ENCODE peak calls at places on chromosomes 4 and X, in six cellular contexts. One of them, this sample, is unnamed.

GRCh38 chrX:40109288-40110008 is 11.7 kb upstream of the BCOR start:
- DNase-seq in NB4: peak; percentile 76
- DNase-seq in HepG2: peak; percentile 49
- DNase-seq in A549: peak; percentile 80
- DNase-seq in K562: peak; percentile 57
- DNase-seq in GM12878: no peak
- DNase-seq in this sample: peak; percentile 35

GRCh38 chr4:148435654-148436406 is 6.4 kb downstream of the NR3C2 start:
- DNase-seq in NB4: no peak
- DNase-seq in HepG2: no peak
- DNase-seq in A549: no peak
- DNase-seq in K562: no peak
- DNase-seq in GM12878: no peak
- DNase-seq in this sample: no peak

GRCh38 chr4:8657381-8657776 is 64.8 kb downstream of the CPZ start:
- DNase-seq in NB4: no peak
- DNase-seq in HepG2: no peak
- DNase-seq in A549: no peak
- DNase-seq in K562: no peak
- DNase-seq in GM12878: no peak
- DNase-seq in this sample: no peak

GRCh38 chrX:21479695-21480280 is 105.6 kb downstream of the CNKSR2 start:
- DNase-seq in NB4: peak; percentile 67
- DNase-seq in HepG2: peak; percentile 48
- DNase-seq in A549: peak; percentile 67
- DNase-seq in K562: no peak
- DNase-seq in GM12878: no peak
- DNase-seq in this sample: peak; percentile 49

GRCh38 chrX:45667666-45668065 is 467.0 kb upstream of the DIPK2B start:
- DNase-seq in NB4: no peak
- DNase-seq in HepG2: no peak
- DNase-seq in A549: no peak
- DNase-seq in K562: no peak
- DNase-seq in GM12878: no peak
- DNase-seq in this sample: peak; percentile 1

GRCh38 chr4:126465341-126465740 is 1150.6 kb downstream of the FAT4 start:
- DNase-seq in NB4: no peak
- DNase-seq in HepG2: no peak
- DNase-seq in A549: no peak
- DNase-seq in K562: no peak
- DNase-seq in GM12878: no peak
- DNase-seq in this sample: no peak

GRCh38 chr4:86942185-86942666 is 7.4 kb downstream of the AFF1 start:
- DNase-seq in NB4: peak; percentile 34
- DNase-seq in HepG2: peak; percentile 62
- DNase-seq in A549: no peak
- DNase-seq in K562: peak; percentile 60
- DNase-seq in GM12878: no peak
- DNase-seq in this sample: peak; percentile 71

GRCh38 chr4:76630748-76631147 is 195.7 kb downstream of the SHROOM3 start:
- DNase-seq in NB4: no peak
- DNase-seq in HepG2: no peak
- DNase-seq in A549: no peak
- DNase-seq in K562: no peak
- DNase-seq in GM12878: no peak
- DNase-seq in this sample: no peak

GRCh38 chrX:105307762-105308161 is 87.3 kb upstream of the TEX13A start:
- DNase-seq in NB4: no peak
- DNase-seq in HepG2: no peak
- DNase-seq in A549: no peak
- DNase-seq in K562: no peak
- DNase-seq in GM12878: no peak
- DNase-seq in this sample: no peak

GRCh38 chrX:118823263-118824172 is at the start of gene ZCCHC12:
- DNase-seq in NB4: peak; percentile 85
- DNase-seq in HepG2: peak; percentile 18
- DNase-seq in A549: peak; percentile 26
- DNase-seq in K562: peak; percentile 82
- DNase-seq in GM12878: no peak
- DNase-seq in this sample: peak; percentile 54

GRCh38 chrX:50098749-50099148 is 102.1 kb downstream of the AKAP4 start:
- DNase-seq in NB4: no peak
- DNase-seq in HepG2: no peak
- DNase-seq in A549: no peak
- DNase-seq in K562: no peak
- DNase-seq in GM12878: no peak
- DNase-seq in this sample: no peak

GRCh38 chr4:27684501-27685077 is 823.9 kb downstream of the STIM2 start:
- DNase-seq in NB4: peak; percentile 70
- DNase-seq in HepG2: peak; percentile 44
- DNase-seq in A549: peak; percentile 58
- DNase-seq in K562: no peak
- DNase-seq in GM12878: no peak
- DNase-seq in this sample: peak; percentile 4

GRCh38 chr4:26342328-26343040 is 21.7 kb downstream of the RBPJ start:
- DNase-seq in NB4: peak; percentile 51
- DNase-seq in HepG2: peak; percentile 9
- DNase-seq in A549: no peak
- DNase-seq in K562: peak; percentile 14
- DNase-seq in GM12878: no peak
- DNase-seq in this sample: peak; percentile 35

GRCh38 chr4:80045831-80046230 is 27.2 kb downstream of the ANTXR2 start:
- DNase-seq in NB4: no peak
- DNase-seq in HepG2: no peak
- DNase-seq in A549: no peak
- DNase-seq in K562: no peak
- DNase-seq in GM12878: no peak
- DNase-seq in this sample: peak; percentile 53

GRCh38 chrX:17812763-17813162 is 48.3 kb downstream of the RAI2 start:
- DNase-seq in NB4: peak; percentile 12
- DNase-seq in HepG2: no peak
- DNase-seq in A549: peak; percentile 9
- DNase-seq in K562: peak; percentile 33
- DNase-seq in GM12878: no peak
- DNase-seq in this sample: no peak

GRCh38 chrX:51894697-51895336 is 1.4 kb downstream of the MAGED1 start:
- DNase-seq in NB4: no peak
- DNase-seq in HepG2: no peak
- DNase-seq in A549: no peak
- DNase-seq in K562: no peak
- DNase-seq in GM12878: no peak
- DNase-seq in this sample: peak; percentile 25

GRCh38 chr4:62814510-62815047 is 1594.7 kb downstream of the TECRL start:
- DNase-seq in NB4: peak; percentile 46
- DNase-seq in HepG2: no peak
- DNase-seq in A549: no peak
- DNase-seq in K562: no peak
- DNase-seq in GM12878: no peak
- DNase-seq in this sample: no peak

GRCh38 chr4:106898621-106899230 is 137.4 kb downstream of the DKK2 start:
- DNase-seq in NB4: peak; percentile 69
- DNase-seq in HepG2: peak; percentile 32
- DNase-seq in A549: peak; percentile 44
- DNase-seq in K562: peak; percentile 39
- DNase-seq in GM12878: no peak
- DNase-seq in this sample: peak; percentile 61

GRCh38 chr4:55447826-55448225 is 52.1 kb downstream of the TMEM165 start:
- DNase-seq in NB4: no peak
- DNase-seq in HepG2: no peak
- DNase-seq in A549: no peak
- DNase-seq in K562: no peak
- DNase-seq in GM12878: no peak
- DNase-seq in this sample: peak; percentile 48

DNA sequence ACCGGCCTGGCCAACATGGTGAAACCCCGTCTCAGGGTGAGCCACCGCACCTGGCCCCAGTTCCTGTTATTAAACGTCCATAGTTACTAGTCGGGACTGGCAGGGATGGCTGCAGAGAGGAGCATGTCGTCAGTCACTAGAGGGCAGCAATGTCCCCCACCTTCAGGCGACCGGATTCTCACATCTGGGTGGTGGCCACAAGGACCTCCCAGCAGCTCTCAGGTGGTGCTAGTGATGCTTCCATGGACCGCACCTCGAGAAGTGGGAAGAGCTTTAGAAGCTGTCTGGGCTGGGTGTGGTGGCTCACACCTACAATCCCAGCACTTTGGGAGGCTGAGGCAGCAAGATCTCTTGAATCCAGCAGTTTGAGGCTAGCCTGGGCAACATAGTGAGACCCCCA is 13.3 kb upstream of the IL3RA start:
- DNase-seq in NB4: peak; percentile 84
- DNase-seq in HepG2: peak; percentile 51
- DNase-seq in A549: peak; percentile 84
- DNase-seq in K562: peak; percentile 36
- DNase-seq in GM12878: peak; percentile 55
- DNase-seq in this sample: peak; percentile 72
- TF ChIP-seq MYC in NB4: no peak
- TF ChIP-seq MYC in HepG2: no peak
- TF ChIP-seq MYC in A549: no peak
- TF ChIP-seq MYC in K562: no peak
- TF ChIP-seq MYC in GM12878: no peak
- TF ChIP-seq MYC in this sample: no peak

DNA sequence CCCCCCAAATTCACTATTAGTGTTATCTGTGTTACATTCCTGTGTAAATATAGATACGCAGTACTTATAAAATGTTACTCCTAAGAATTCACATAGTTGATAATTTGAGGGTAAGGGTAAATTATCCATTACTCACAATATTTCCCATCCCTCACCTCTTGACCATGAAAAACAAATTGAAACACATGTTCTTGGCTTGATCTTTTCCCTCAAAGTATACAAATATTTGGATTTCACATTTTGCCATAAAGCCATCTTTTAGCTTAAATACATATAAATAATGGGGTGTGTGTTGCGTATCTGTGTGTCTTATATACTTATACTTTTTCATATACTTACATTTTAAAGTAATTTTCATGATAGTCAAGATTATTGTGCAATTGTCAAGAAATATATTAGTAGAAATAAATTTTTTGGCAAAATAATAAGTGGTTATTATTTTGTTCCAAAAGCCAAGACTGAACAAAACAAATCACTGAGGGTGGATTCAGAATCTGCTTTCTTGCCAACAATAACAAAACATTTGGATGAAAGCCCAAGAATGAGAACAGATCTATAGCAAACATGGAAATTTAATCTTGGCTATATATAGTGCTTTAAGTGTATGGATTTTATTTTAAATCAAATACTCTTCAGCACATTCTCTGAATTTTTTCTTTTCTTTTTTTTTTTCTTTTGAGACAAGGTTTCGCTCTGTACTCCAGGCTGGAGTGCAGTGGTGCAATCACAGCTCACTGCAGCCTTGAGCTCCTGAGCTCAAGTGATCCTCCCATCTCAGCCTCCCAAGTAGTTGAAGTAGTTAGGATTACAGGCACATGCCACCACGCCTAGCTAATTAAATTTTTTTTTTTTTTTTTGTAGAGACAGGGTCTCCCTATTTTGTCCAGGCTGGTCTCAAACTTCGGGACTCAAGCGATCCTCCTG is 48.5 kb upstream of the PRSS48 start:
- DNase-seq in NB4: no peak
- DNase-seq in HepG2: no peak
- DNase-seq in A549: no peak
- DNase-seq in K562: no peak
- DNase-seq in GM12878: no peak
- DNase-seq in this sample: peak; percentile 92
- TF ChIP-seq MYC in NB4: no peak
- TF ChIP-seq MYC in HepG2: no peak
- TF ChIP-seq MYC in A549: no peak
- TF ChIP-seq MYC in K562: no peak
- TF ChIP-seq MYC in GM12878: no peak
- TF ChIP-seq MYC in this sample: no peak

GRCh38 chr4:100062921-100063320 is 112.8 kb upstream of the H2AZ1 start:
- DNase-seq in NB4: no peak
- DNase-seq in HepG2: no peak
- DNase-seq in A549: no peak
- DNase-seq in K562: no peak
- DNase-seq in GM12878: no peak
- DNase-seq in this sample: no peak

GRCh38 chr4:100063355-100063754 is 113.3 kb upstream of the H2AZ1 start:
- DNase-seq in NB4: no peak
- DNase-seq in HepG2: no peak
- DNase-seq in A549: peak; percentile 18
- DNase-seq in K562: no peak
- DNase-seq in GM12878: no peak
- DNase-seq in this sample: no peak

GRCh38 chr4:100060765-100061416 is 110.8 kb upstream of the H2AZ1 start:
- DNase-seq in NB4: no peak
- DNase-seq in HepG2: no peak
- DNase-seq in A549: no peak
- DNase-seq in K562: no peak
- DNase-seq in GM12878: no peak
- DNase-seq in this sample: no peak

GRCh38 chr4:100059467-100059866 is 109.4 kb upstream of the H2AZ1 start:
- DNase-seq in NB4: no peak
- DNase-seq in HepG2: no peak
- DNase-seq in A549: no peak
- DNase-seq in K562: no peak
- DNase-seq in GM12878: no peak
- DNase-seq in this sample: no peak

GRCh38 chr4:100061835-100062234 is 111.8 kb upstream of the H2AZ1 start:
- DNase-seq in NB4: no peak
- DNase-seq in HepG2: no peak
- DNase-seq in A549: no peak
- DNase-seq in K562: no peak
- DNase-seq in GM12878: no peak
- DNase-seq in this sample: no peak
- TF ChIP-seq MYC in NB4: no peak
- TF ChIP-seq MYC in HepG2: no peak
- TF ChIP-seq MYC in A549: no peak
- TF ChIP-seq MYC in K562: no peak
- TF ChIP-seq MYC in GM12878: no peak
- TF ChIP-seq MYC in this sample: no peak

DNA sequence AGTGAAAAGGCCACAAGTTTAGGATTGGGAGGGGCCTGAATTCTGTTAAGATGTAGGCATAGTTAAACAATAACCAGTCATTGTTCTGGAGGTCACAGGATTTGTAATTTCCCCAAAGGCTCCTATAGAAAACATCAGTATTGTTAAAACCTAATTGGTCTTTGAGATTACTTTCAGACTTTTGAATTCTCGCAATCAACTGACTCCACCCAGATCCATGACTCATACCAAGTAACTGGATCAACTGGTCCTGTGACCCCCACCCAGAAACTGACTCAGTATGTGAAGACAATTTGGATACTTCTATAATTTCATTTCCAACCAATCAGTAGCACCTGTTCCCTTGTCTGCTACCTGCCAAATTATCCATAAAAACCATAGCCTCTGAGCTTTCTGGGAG is 28.4 kb downstream of the MAGEB16 start:
- DNase-seq in NB4: no peak
- DNase-seq in HepG2: no peak
- DNase-seq in A549: no peak
- DNase-seq in K562: no peak
- DNase-seq in GM12878: no peak
- DNase-seq in this sample: no peak
- TF ChIP-seq MYC in NB4: no peak
- TF ChIP-seq MYC in HepG2: no peak
- TF ChIP-seq MYC in A549: no peak
- TF ChIP-seq MYC in K562: no peak
- TF ChIP-seq MYC in GM12878: no peak
- TF ChIP-seq MYC in this sample: no peak